ENCODE peak calls at places on chromosomes 11 and 22, in six cellular contexts. One of them, this sample, is unnamed. For H3K36me3, the result is how much of the 10 kb centered on the place peaks cover.

GRCh38 chr11:57527056-57527631 is 3.4 kb downstream of the TIMM10 start:
- DNase-seq in BJ: no peak
- DNase-seq in HCT116: peak
- DNase-seq in astrocyte: peak
- DNase-seq in IMR-90: peak
- DNase-seq in spleen: peak
- DNase-seq in this sample: no peak

GRCh38 chr11:34909955-34910354 is 6.2 kb downstream of the APIP start:
- DNase-seq in HCT116: no peak
- DNase-seq in spleen: no peak
- DNase-seq in BJ: no peak
- DNase-seq in astrocyte: no peak
- DNase-seq in IMR-90: no peak
- DNase-seq in this sample: no peak

GRCh38 chr11:2379471-2380174 is 2.5 kb downstream of the CD81 start:
- DNase-seq in IMR-90: no peak
- DNase-seq in astrocyte: no peak
- DNase-seq in HCT116: no peak
- DNase-seq in spleen: peak
- DNase-seq in BJ: no peak
- DNase-seq in this sample: no peak

GRCh38 chr11:123616505-123617198 is 37.8 kb downstream of the SCN3B start:
- DNase-seq in IMR-90: peak
- DNase-seq in HCT116: no peak
- DNase-seq in astrocyte: peak
- DNase-seq in spleen: no peak
- DNase-seq in BJ: no peak
- DNase-seq in this sample: no peak

GRCh38 chr22:32697331-32697995 is 104.0 kb upstream of the TIMP3 start:
- DNase-seq in spleen: no peak
- DNase-seq in IMR-90: no peak
- DNase-seq in astrocyte: no peak
- DNase-seq in BJ: no peak
- DNase-seq in HCT116: no peak
- DNase-seq in this sample: no peak

GRCh38 chr11:15471709-15472404 is 357.1 kb downstream of the INSC start:
- DNase-seq in astrocyte: no peak
- DNase-seq in BJ: no peak
- DNase-seq in IMR-90: no peak
- DNase-seq in HCT116: no peak
- DNase-seq in spleen: no peak
- DNase-seq in this sample: no peak

GRCh38 chr11:63933459-63933858 is 5.3 kb upstream of the NAA40 start:
- DNase-seq in IMR-90: no peak
- DNase-seq in BJ: no peak
- DNase-seq in HCT116: no peak
- DNase-seq in spleen: no peak
- DNase-seq in astrocyte: no peak
- DNase-seq in this sample: no peak

GRCh38 chr11:134049303-134049702 is 19.6 kb upstream of the JAM3 start:
- DNase-seq in BJ: no peak
- DNase-seq in HCT116: no peak
- DNase-seq in IMR-90: no peak
- DNase-seq in spleen: no peak
- DNase-seq in astrocyte: no peak
- DNase-seq in this sample: no peak

GRCh38 chr22:47132428-47132825 is 370.0 kb downstream of the TBC1D22A start:
- DNase-seq in astrocyte: no peak
- DNase-seq in IMR-90: no peak
- DNase-seq in HCT116: no peak
- DNase-seq in BJ: no peak
- DNase-seq in spleen: no peak
- DNase-seq in this sample: no peak

GRCh38 chr11:114132944-114133394 is 73.5 kb downstream of the ZBTB16 start:
- DNase-seq in HCT116: no peak
- DNase-seq in IMR-90: no peak
- DNase-seq in astrocyte: peak
- DNase-seq in spleen: peak
- DNase-seq in BJ: peak
- DNase-seq in this sample: no peak

GRCh38 chr11:122319842-122320555 is 204.0 kb upstream of the BLID start:
- DNase-seq in astrocyte: no peak
- DNase-seq in spleen: no peak
- DNase-seq in IMR-90: no peak
- DNase-seq in BJ: no peak
- DNase-seq in HCT116: no peak
- DNase-seq in this sample: no peak

GRCh38 chr22:48578138-48579034 is 1249.3 kb downstream of the BRD1 start:
- DNase-seq in HCT116: no peak
- DNase-seq in IMR-90: no peak
- DNase-seq in spleen: no peak
- DNase-seq in BJ: no peak
- DNase-seq in astrocyte: no peak
- DNase-seq in this sample: no peak

GRCh38 chr11:129192150-129192549 is at the start of gene ARHGAP32:
- DNase-seq in HCT116: no peak
- DNase-seq in IMR-90: no peak
- DNase-seq in spleen: no peak
- DNase-seq in BJ: no peak
- DNase-seq in astrocyte: no peak
- DNase-seq in this sample: peak

GRCh38 chr22:37544955-37545702 is 15.2 kb upstream of the CDC42EP1 start:
- DNase-seq in spleen: no peak
- DNase-seq in astrocyte: no peak
- DNase-seq in HCT116: no peak
- DNase-seq in IMR-90: peak
- DNase-seq in BJ: no peak
- DNase-seq in this sample: no peak

GRCh38 chr11:12285811-12286222 is 91.6 kb upstream of the PARVA start:
- DNase-seq in spleen: no peak
- DNase-seq in IMR-90: peak
- DNase-seq in HCT116: no peak
- DNase-seq in BJ: no peak
- DNase-seq in astrocyte: peak
- DNase-seq in this sample: no peak

GRCh38 chr11:93585758-93586157 is 42.6 kb upstream of the SMCO4 start:
- DNase-seq in spleen: no peak
- DNase-seq in BJ: peak
- DNase-seq in astrocyte: peak
- DNase-seq in HCT116: no peak
- DNase-seq in IMR-90: peak
- DNase-seq in this sample: peak

GRCh38 chr11:102831128-102831708 is 12.2 kb downstream of the MMP3 start:
- DNase-seq in BJ: no peak
- DNase-seq in astrocyte: no peak
- DNase-seq in spleen: no peak
- DNase-seq in IMR-90: peak
- DNase-seq in HCT116: no peak
- DNase-seq in this sample: no peak

GRCh38 chr22:18044548-18045271 is 20.3 kb upstream of the MICAL3 start:
- DNase-seq in spleen: peak
- DNase-seq in BJ: no peak
- DNase-seq in HCT116: no peak
- DNase-seq in IMR-90: peak
- DNase-seq in astrocyte: peak
- DNase-seq in this sample: no peak

DNA sequence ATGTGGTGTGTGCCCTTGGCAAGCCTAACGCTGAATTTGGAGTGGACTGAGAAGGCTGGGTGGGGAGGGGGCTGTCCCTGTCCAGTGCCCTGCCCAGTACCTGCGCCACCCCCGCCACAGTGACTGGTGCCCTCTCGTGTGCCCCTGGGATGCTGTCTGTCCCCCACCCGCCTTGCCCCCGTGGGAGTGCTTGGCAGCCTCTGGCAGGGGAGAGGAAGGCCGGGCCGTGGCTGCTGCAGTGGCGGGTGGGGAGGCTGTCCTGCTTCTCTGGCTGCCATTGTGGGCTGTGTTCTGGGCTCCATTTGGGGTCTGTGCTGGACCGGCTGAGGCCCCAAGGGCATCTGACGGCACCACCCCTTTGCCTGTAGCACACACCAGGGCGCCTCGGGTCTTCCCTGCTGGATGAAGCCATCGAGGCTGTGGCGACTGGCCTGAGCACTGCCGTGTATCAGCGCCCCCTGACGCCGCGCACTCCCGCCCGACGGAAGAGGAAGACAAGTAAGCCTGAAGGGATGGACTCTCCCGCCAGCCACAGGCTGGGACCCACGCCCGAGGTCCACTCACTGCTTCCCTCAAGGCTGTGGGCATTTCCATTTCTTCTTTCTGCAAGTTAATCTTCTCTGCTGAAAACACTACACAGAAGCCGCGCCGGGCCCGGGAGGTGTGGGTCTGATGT is 17.6 kb downstream of the IRF7 start:
- DNase-seq in BJ: no peak
- DNase-seq in HCT116: no peak
- DNase-seq in astrocyte: no peak
- DNase-seq in IMR-90: no peak
- DNase-seq in spleen: no peak
- DNase-seq in this sample: no peak
- H3K36me3 ChIP-seq in BJ: under half
- H3K36me3 ChIP-seq in HCT116: half or more
- H3K36me3 ChIP-seq in astrocyte: under half
- H3K36me3 ChIP-seq in IMR-90: half or more
- H3K36me3 ChIP-seq in spleen: half or more
- H3K36me3 ChIP-seq in this sample: under half

GRCh38 chr11:17405232-17406005 is 17.0 kb upstream of the KCNJ11 start:
- DNase-seq in astrocyte: no peak
- DNase-seq in BJ: no peak
- DNase-seq in HCT116: peak
- DNase-seq in spleen: peak
- DNase-seq in IMR-90: peak
- DNase-seq in this sample: no peak
- H3K4me3 ChIP-seq in astrocyte: no peak
- H3K4me3 ChIP-seq in BJ: no peak
- H3K4me3 ChIP-seq in HCT116: peak
- H3K4me3 ChIP-seq in spleen: no peak
- H3K4me3 ChIP-seq in IMR-90: no peak
- H3K4me3 ChIP-seq in this sample: no peak

GRCh38 chr22:19434829-19435580 is 2.7 kb downstream of the MRPL40 start:
- DNase-seq in spleen: no peak
- DNase-seq in HCT116: no peak
- DNase-seq in astrocyte: no peak
- DNase-seq in BJ: no peak
- DNase-seq in IMR-90: no peak
- DNase-seq in this sample: no peak

GRCh38 chr22:19432092-19432844 is at the start of gene MRPL40:
- DNase-seq in IMR-90: peak
- DNase-seq in HCT116: peak
- DNase-seq in spleen: peak
- DNase-seq in astrocyte: peak
- DNase-seq in BJ: peak
- DNase-seq in this sample: peak

GRCh38 chr22:19429950-19430889 is 1.3 kb downstream of the HIRA start:
- DNase-seq in astrocyte: peak
- DNase-seq in IMR-90: peak
- DNase-seq in spleen: no peak
- DNase-seq in HCT116: no peak
- DNase-seq in BJ: no peak
- DNase-seq in this sample: no peak

GRCh38 chr22:19430890-19431541 is 517 bp downstream of the HIRA start:
- DNase-seq in BJ: no peak
- DNase-seq in astrocyte: no peak
- DNase-seq in spleen: peak
- DNase-seq in IMR-90: peak
- DNase-seq in HCT116: no peak
- DNase-seq in this sample: no peak

DNA sequence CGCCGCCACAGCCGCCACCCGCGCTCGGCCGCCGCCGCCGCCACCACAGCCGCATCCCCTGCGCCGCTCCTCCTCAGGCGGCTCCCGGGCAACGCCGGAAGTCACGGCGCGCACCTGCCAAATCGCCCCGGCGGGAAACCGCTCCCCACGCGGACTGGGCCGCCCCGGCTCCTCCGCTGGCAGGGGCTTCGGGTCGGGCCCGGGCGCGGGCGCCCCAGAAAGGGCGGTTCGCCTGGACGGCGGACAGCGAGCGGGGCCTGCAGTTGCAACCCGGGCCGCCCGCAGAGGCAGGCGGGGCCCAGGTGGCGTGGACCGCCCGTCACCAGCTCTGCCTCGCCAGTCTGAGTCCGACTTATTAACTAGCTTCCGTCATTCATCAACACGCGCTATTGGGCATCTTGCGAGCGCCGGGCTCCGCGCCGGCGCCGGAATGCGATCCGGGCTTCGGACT is at the start of gene HIRA:
- DNase-seq in spleen: peak
- DNase-seq in astrocyte: peak
- DNase-seq in HCT116: peak
- DNase-seq in BJ: no peak
- DNase-seq in IMR-90: peak
- DNase-seq in this sample: no peak
- TF ChIP-seq CTCF in spleen: no peak
- TF ChIP-seq CTCF in astrocyte: no peak
- TF ChIP-seq CTCF in HCT116: no peak
- TF ChIP-seq CTCF in BJ: no peak
- TF ChIP-seq CTCF in IMR-90: peak
- TF ChIP-seq CTCF in this sample: no peak

GRCh38 chr22:31259798-31260473 is 32.4 kb downstream of the PIK3IP1 start:
- DNase-seq in IMR-90: no peak
- DNase-seq in BJ: no peak
- DNase-seq in astrocyte: no peak
- DNase-seq in HCT116: no peak
- DNase-seq in spleen: no peak
- DNase-seq in this sample: no peak
- H3K36me3 ChIP-seq in IMR-90: under half
- H3K36me3 ChIP-seq in BJ: under half
- H3K36me3 ChIP-seq in astrocyte: under half
- H3K36me3 ChIP-seq in HCT116: under half
- H3K36me3 ChIP-seq in spleen: half or more
- H3K36me3 ChIP-seq in this sample: under half

This sample was measured in kidney epithelial cell.